ENCODE peak calls at places on chromosomes 16 and 17, in ten cellular contexts. C is GM03348; F is NCI-H774; Y is iPS-NIHi11; E is chondrocyte; P is fibroblast of pulmonary artery; T is stimulated activated CD4-positive, alpha-beta T cell treated with anti-CD3 and anti-CD28 coated beads, TNF-alpha, amount 100 ng/mL, for 4 hours; X is T-helper 2 cell; J is H4; R is LNCaP clone FGC. A is an unnamed sample.

GRCh38 chr17:81267390-81268067 is 27.6 kb downstream of the SLC38A10 start:
- DNase-seq in F (no peak), Y (no peak), P (no peak), C (no peak), J (no peak), R (no peak), X (no peak), T (no peak), E (no peak), A (no peak)

GRCh38 chr17:82238562-82239201 is 9.8 kb downstream of the SLC16A3 start:
- DNase-seq in Y (no peak), P (peak), R (peak), T (no peak), C (peak), X (peak), F (peak), E (no peak), J (peak), A (no peak)

GRCh38 chr16:58022601-58023371 is 2.8 kb upstream of the MMP15 start:
- DNase-seq in X (no peak), R (peak), J (peak), P (peak), T (no peak), E (peak), F (peak), C (peak), Y (no peak), A (no peak)

GRCh38 chr17:60128171-60128859 is 21.5 kb upstream of the CA4 start:
- DNase-seq in R (no peak), J (no peak), P (no peak), E (peak), Y (no peak), T (no peak), F (no peak), X (no peak), C (no peak), A (no peak)

GRCh38 chr17:44062871-44063270 is 3.6 kb downstream of the LSM12 start:
- DNase-seq in E (peak), X (no peak), Y (no peak), J (no peak), C (no peak), F (no peak), R (no peak), P (no peak), T (no peak), A (no peak)

GRCh38 chr16:75947626-75948239 is 221.4 kb upstream of the CPHXL start:
- DNase-seq in E (no peak), X (no peak), F (no peak), P (no peak), J (no peak), T (no peak), C (no peak), R (no peak), Y (no peak), A (no peak)

GRCh38 chr17:83137523-83137922 is 58.1 kb downstream of the METRNL start:
- DNase-seq in E (peak), T (no peak), X (no peak), R (no peak), P (no peak), F (no peak), Y (no peak), C (no peak), J (no peak), A (no peak)

GRCh38 chr16:31268891-31269290 is 9.1 kb downstream of the ITGAM start:
- DNase-seq in C (no peak), X (no peak), R (no peak), E (no peak), Y (no peak), P (no peak), J (no peak), F (no peak), T (no peak), A (no peak)

GRCh38 chr17:81667754-81668153 is 1.2 kb downstream of the CCDC137 start:
- DNase-seq in R (no peak), X (no peak), T (no peak), P (no peak), J (no peak), F (no peak), C (no peak), Y (no peak), E (no peak), A (no peak)

GRCh38 chr17:71633391-71633849 is 487.4 kb upstream of the SOX9 start:
- DNase-seq in C (peak), R (no peak), F (no peak), J (no peak), X (no peak), E (no peak), T (no peak), P (peak), Y (no peak), A (no peak)

GRCh38 chr17:8803531-8804416 is 4.6 kb upstream of the MFSD6L start:
- DNase-seq in J (no peak), P (no peak), F (no peak), C (no peak), R (no peak), E (no peak), X (no peak), Y (no peak), T (no peak), A (no peak)

GRCh38 chr17:7873051-7873450 is 15.2 kb downstream of the CYB5D1 start:
- DNase-seq in X (no peak), Y (no peak), T (no peak), C (no peak), J (no peak), R (no peak), F (no peak), P (peak), E (no peak), A (no peak)

GRCh38 chr17:75394332-75394918 is 11.1 kb downstream of the GRB2 start:
- DNase-seq in T (no peak), C (no peak), E (no peak), Y (no peak), X (no peak), P (no peak), R (no peak), J (no peak), F (no peak), A (no peak)

GRCh38 chr16:68508641-68509240 is 30.4 kb upstream of the ZFP90 start:
- DNase-seq in J (no peak), T (no peak), E (peak), C (no peak), Y (no peak), F (no peak), P (no peak), R (no peak), X (no peak), A (no peak)

GRCh38 chr17:55536205-55536604 is 25.0 kb upstream of the SMIM36 start:
- DNase-seq in X (no peak), F (no peak), C (no peak), T (no peak), Y (no peak), J (no peak), E (no peak), P (no peak), R (no peak), A (no peak)

GRCh38 chr17:46810837-46811236 is 7.7 kb downstream of the WNT3 start:
- DNase-seq in C (no peak), R (no peak), J (no peak), P (no peak), F (no peak), X (no peak), T (no peak), E (no peak), Y (no peak), A (no peak)

GRCh38 chr16:1991135-1991551 is 1.4 kb downstream of the SYNGR3 start:
- DNase-seq in E (no peak), F (no peak), P (no peak), C (no peak), J (no peak), T (no peak), Y (no peak), R (no peak), X (peak), A (no peak)

GRCh38 chr16:54939537-54940278 is 9.0 kb downstream of the IRX5 start:
- DNase-seq in J (no peak), Y (peak), X (no peak), R (no peak), C (peak), E (peak), P (no peak), T (no peak), F (no peak), A (no peak)

GRCh38 chr16:2964416-2965223 is 545 bp downstream of the KREMEN2 start:
- DNase-seq in F (peak), J (peak), E (no peak), T (no peak), R (no peak), P (no peak), C (peak), Y (peak), X (peak), A (peak)

GRCh38 chr16:31484491-31485171 is 1.7 kb downstream of the SLC5A2 start:
- DNase-seq in Y (peak), T (no peak), E (no peak), R (no peak), X (no peak), F (no peak), C (no peak), P (no peak), J (peak), A (no peak)

GRCh38 chr16:1752853-1753252 is 18.5 kb downstream of the NME3 start:
- DNase-seq in T (no peak), J (no peak), E (no peak), C (no peak), R (no peak), X (no peak), Y (no peak), P (no peak), F (no peak), A (peak)

GRCh38 chr16:77590707-77591106 is 131.6 kb upstream of the NUDT7 start:
- DNase-seq in F (no peak), P (no peak), T (no peak), R (no peak), E (no peak), X (no peak), Y (no peak), C (no peak), J (no peak), A (no peak)

GRCh38 chr16:19375561-19376158 is 42.0 kb upstream of the TMC5 start:
- DNase-seq in C (peak), J (peak), E (no peak), Y (peak), T (no peak), X (no peak), R (no peak), F (peak), P (peak), A (peak)

GRCh38 chr17:33014751-33015150 is 23.1 kb downstream of the SPACA3 start:
- DNase-seq in X (no peak), C (no peak), R (no peak), Y (no peak), E (no peak), P (no peak), F (no peak), J (no peak), T (no peak), A (no peak)

A was measured in cerebellum.